ENCODE peak calls at places on chromosomes 5 and 9, in eight cellular contexts. D, T, I, F, N, X, E and U are unnamed samples.

GRCh38 chr5:132467292-132467984 is 23.1 kb downstream of the IRF1 start:
- DNase-seq in X (no peak), T (no peak), N (no peak), E (no peak), D (no peak), I (no peak), F (no peak), U (no peak)

GRCh38 chr5:125152461-125153189 is 406.2 kb upstream of the ZNF608 start:
- DNase-seq in F (no peak), D (no peak), X (no peak), N (no peak), E (no peak), I (no peak), T (no peak), U (no peak)

GRCh38 chr5:121691478-121691877 is 160.2 kb upstream of the FTMT start:
- DNase-seq in D (no peak), X (no peak), F (no peak), N (no peak), I (no peak), E (no peak), T (no peak), U (no peak)

GRCh38 chr9:135794361-135794885 is 92.4 kb downstream of the KCNT1 start:
- DNase-seq in T (no peak), D (no peak), N (peak; percentile 47), F (no peak), X (no peak), I (no peak), E (no peak), U (no peak)

GRCh38 chr5:144598451-144599068 is 427.9 kb downstream of the KCTD16 start:
- DNase-seq in D (no peak), X (no peak), N (no peak), I (no peak), F (no peak), T (no peak), E (no peak), U (no peak)

GRCh38 chr9:114791736-114792135 is 14.1 kb downstream of the TNFSF15 start:
- DNase-seq in F (no peak), N (no peak), X (no peak), I (no peak), D (no peak), E (no peak), T (no peak), U (no peak)

GRCh38 chr5:33370135-33370472 is 70.7 kb upstream of the TARS1 start:
- DNase-seq in E (no peak), D (no peak), N (no peak), I (no peak), X (no peak), F (peak; percentile 99), T (no peak), U (no peak)

GRCh38 chr5:163758283-163758711 is 252.9 kb downstream of the MAT2B start:
- DNase-seq in X (no peak), D (no peak), N (no peak), E (no peak), F (peak; percentile 41), I (no peak), T (no peak), U (no peak)

GRCh38 chr5:107799306-107799705 is 128.6 kb upstream of the EFNA5 start:
- DNase-seq in F (no peak), T (no peak), E (no peak), I (no peak), X (no peak), N (no peak), D (no peak), U (no peak)

GRCh38 chr5:107801061-107801460 is 130.3 kb upstream of the EFNA5 start:
- DNase-seq in N (no peak), I (no peak), X (no peak), D (no peak), T (no peak), F (no peak), E (no peak), U (no peak)

GRCh38 chr5:107794731-107795130 is 124.0 kb upstream of the EFNA5 start:
- DNase-seq in E (no peak), X (no peak), I (no peak), D (no peak), F (no peak), T (no peak), N (no peak), U (no peak)

GRCh38 chr5:107792940-107793339 is 122.2 kb upstream of the EFNA5 start:
- DNase-seq in N (no peak), E (no peak), D (no peak), I (no peak), T (no peak), F (no peak), X (no peak), U (no peak)

GRCh38 chr5:107796797-107797196 is 126.1 kb upstream of the EFNA5 start:
- DNase-seq in F (peak; percentile 54), D (no peak), X (no peak), T (no peak), I (no peak), N (no peak), E (no peak), U (no peak)
- TF ChIP-seq CTCF in F (peak; percentile 40), D (no peak), X (no peak), T (no peak), I (no peak), N (no peak), E (no peak), U (no peak)

GRCh38 chr5:96934695-96935555 is 955 bp upstream of the LNPEP start:
- DNase-seq in X (peak; percentile 96), E (peak; percentile 88), D (peak; percentile 74), N (peak; percentile 96), I (peak; percentile 92), T (peak; percentile 70), F (peak; percentile 92), U (peak; percentile 88)
- TF ChIP-seq CTCF in X (peak; percentile 12), E (no peak), D (no peak), N (peak; percentile 5), I (no peak), T (no peak), F (no peak), U (peak; percentile 29)

GRCh38 chr5:92309336-92309991 is 926.3 kb upstream of the ARRDC3 start:
- DNase-seq in X (no peak), D (no peak), E (no peak), T (peak; percentile 33), N (no peak), F (peak; percentile 59), I (no peak), U (no peak)
- TF ChIP-seq CTCF in X (peak; percentile 54), D (no peak), E (peak; percentile 54), T (peak; percentile 80), N (peak; percentile 18), F (peak; percentile 66), I (peak; percentile 50), U (peak; percentile 65)

DNA sequence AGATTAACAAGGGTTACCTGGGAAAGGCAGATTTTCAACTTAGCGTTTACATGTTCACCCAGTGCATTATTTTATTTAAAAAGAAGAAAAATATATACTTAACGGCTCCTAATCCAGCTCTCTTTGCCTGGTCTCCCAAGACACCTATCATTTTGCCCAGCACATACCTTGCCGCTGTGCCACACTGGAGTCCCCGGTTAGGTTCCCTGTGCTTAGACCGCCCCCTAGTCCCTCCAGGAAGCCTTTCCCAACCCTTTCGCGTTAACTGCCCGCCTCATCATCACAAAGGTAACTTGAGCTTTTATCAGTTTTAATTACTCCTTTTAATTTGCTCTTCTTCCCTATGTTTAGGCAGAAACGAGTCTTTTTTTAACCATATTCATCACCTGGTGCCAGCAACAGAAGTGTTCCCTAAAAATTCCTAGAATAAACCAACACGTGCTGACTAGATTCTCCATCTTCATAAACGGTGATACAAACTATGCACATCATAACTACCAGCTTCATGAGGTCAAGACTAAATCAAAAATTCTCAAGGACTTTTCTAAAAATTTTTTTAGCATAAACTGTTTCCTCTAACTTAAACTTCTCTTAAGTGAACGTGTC is 19.7 kb downstream of the DNAJA1 start:
- DNase-seq in D (no peak), T (peak; percentile 61), N (no peak), I (peak; percentile 66), F (no peak), X (peak; percentile 71), E (peak; percentile 19), U (no peak)
- TF ChIP-seq CTCF in D (no peak), T (peak; percentile 53), N (no peak), I (no peak), F (peak; percentile 18), X (peak; percentile 61), E (no peak), U (peak; percentile 25)

GRCh38 chr5:343461-344401 is 22.2 kb downstream of the AHRR start:
- DNase-seq in I (peak; percentile 56), F (peak; percentile 73), E (peak; percentile 75), N (no peak), T (peak; percentile 82), X (no peak), D (no peak), U (no peak)
- TF ChIP-seq CTCF in I (no peak), F (no peak), E (no peak), N (no peak), T (no peak), X (no peak), D (no peak), U (no peak)

GRCh38 chr9:72365525-72366256 is 683 bp upstream of the ZFAND5 start:
- DNase-seq in E (peak; percentile 64), I (peak; percentile 91), F (peak; percentile 87), D (peak; percentile 60), T (peak; percentile 81), X (peak; percentile 93), N (peak; percentile 90), U (peak; percentile 48)
- TF ChIP-seq CTCF in E (no peak), I (no peak), F (peak; percentile 25), D (no peak), T (no peak), X (no peak), N (no peak), U (peak; percentile 16)

DNA sequence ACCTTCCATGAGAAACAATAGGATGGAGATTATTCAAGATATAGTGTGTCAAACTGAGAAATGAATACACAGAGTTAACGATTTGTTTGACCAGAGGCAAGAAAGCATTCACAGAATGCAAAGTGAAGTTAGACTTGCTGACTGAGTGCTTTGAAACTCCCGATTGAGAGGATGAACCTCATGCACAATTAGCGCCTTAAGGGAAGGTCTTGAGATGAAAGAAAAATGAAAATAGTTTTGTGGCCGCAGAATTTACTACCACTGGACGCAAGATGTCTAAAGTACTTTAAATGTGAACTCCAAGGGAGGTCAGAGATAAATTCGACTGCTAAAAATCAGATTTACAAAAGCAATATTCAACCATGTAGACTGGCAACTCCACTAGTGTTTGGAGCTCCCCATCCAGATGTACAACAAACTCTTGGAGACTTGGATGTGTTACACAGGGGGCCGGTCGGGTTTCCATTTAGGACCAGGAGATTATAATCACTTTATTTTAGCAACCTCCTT is 707 bp upstream of the RIMOC1 start:
- DNase-seq in E (no peak), N (no peak), I (no peak), F (no peak), T (no peak), D (no peak), X (no peak), U (no peak)
- TF ChIP-seq CTCF in E (no peak), N (no peak), I (no peak), F (no peak), T (no peak), D (no peak), X (no peak), U (no peak)

DNA sequence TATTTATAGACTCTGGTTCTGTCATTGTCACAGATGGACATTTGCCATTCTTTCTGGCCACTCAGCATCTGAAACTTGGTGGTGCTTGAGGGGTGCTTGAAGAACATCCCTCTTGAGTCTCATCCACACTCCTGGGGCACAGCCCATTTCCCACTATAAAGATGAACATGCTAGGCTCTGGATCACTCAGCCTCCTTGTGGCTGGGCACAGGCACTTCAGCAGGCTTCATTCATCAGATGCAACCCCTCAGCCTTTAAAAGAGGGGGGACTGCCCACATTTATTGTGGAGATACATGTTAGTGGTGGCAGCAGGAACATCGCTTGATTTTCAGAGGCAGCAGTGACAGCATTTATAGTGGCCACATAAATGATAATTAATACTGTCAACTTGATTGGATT is 124.7 kb upstream of the NIPBL start:
- DNase-seq in F (no peak), E (no peak), D (no peak), I (no peak), T (no peak), X (no peak), N (no peak), U (no peak)
- TF ChIP-seq CTCF in F (no peak), E (peak; percentile 24), D (no peak), I (no peak), T (no peak), X (no peak), N (no peak), U (peak; percentile 28)